ENCODE peak calls at places on chromosomes 5 and 9, in eight cellular contexts. One of them, this sample, is unnamed.

GRCh38 chr5:111973946-111974345 is 217.0 kb upstream of the NREP start:
- DNase-seq in left ventricle myocardium inferior: no peak
- DNase-seq in prostate gland: no peak
- DNase-seq in esophagus squamous epithelium: no peak
- DNase-seq in sigmoid colon: no peak
- DNase-seq in mammary epithelial cell: no peak
- DNase-seq in GM23248: no peak
- DNase-seq in A673: no peak
- DNase-seq in this sample: no peak

GRCh38 chr9:130913599-130914416 is 17.2 kb upstream of the QRFP start:
- DNase-seq in left ventricle myocardium inferior: no peak
- DNase-seq in prostate gland: no peak
- DNase-seq in esophagus squamous epithelium: no peak
- DNase-seq in sigmoid colon: no peak
- DNase-seq in mammary epithelial cell: no peak
- DNase-seq in GM23248: no peak
- DNase-seq in A673: no peak
- DNase-seq in this sample: no peak

GRCh38 chr5:171318026-171318425 is 9.0 kb downstream of the TLX3 start:
- DNase-seq in left ventricle myocardium inferior: no peak
- DNase-seq in prostate gland: no peak
- DNase-seq in esophagus squamous epithelium: no peak
- DNase-seq in sigmoid colon: no peak
- DNase-seq in mammary epithelial cell: no peak
- DNase-seq in GM23248: no peak
- DNase-seq in A673: no peak
- DNase-seq in this sample: no peak

GRCh38 chr9:137694962-137695875 is 76.4 kb downstream of the EHMT1 start:
- DNase-seq in left ventricle myocardium inferior: peak; percentile 67
- DNase-seq in prostate gland: peak; percentile 24
- DNase-seq in esophagus squamous epithelium: no peak
- DNase-seq in sigmoid colon: no peak
- DNase-seq in mammary epithelial cell: no peak
- DNase-seq in GM23248: peak; percentile 38
- DNase-seq in A673: peak; percentile 23
- DNase-seq in this sample: peak; percentile 95

GRCh38 chr9:135492886-135493669 is 7.4 kb upstream of the MRPS2 start:
- DNase-seq in left ventricle myocardium inferior: no peak
- DNase-seq in prostate gland: no peak
- DNase-seq in esophagus squamous epithelium: no peak
- DNase-seq in sigmoid colon: peak; percentile 27
- DNase-seq in mammary epithelial cell: no peak
- DNase-seq in GM23248: no peak
- DNase-seq in A673: no peak
- DNase-seq in this sample: peak; percentile 43

GRCh38 chr5:55853818-55854217 is 2.7 kb downstream of the IL31RA start:
- DNase-seq in left ventricle myocardium inferior: no peak
- DNase-seq in prostate gland: no peak
- DNase-seq in esophagus squamous epithelium: no peak
- DNase-seq in sigmoid colon: no peak
- DNase-seq in mammary epithelial cell: no peak
- DNase-seq in GM23248: peak; percentile 48
- DNase-seq in A673: peak; percentile 17
- DNase-seq in this sample: peak; percentile 50

GRCh38 chr5:139961435-139962157 is 81.5 kb downstream of the NRG2 start:
- DNase-seq in left ventricle myocardium inferior: no peak
- DNase-seq in prostate gland: no peak
- DNase-seq in esophagus squamous epithelium: no peak
- DNase-seq in sigmoid colon: no peak
- DNase-seq in mammary epithelial cell: peak; percentile 15
- DNase-seq in GM23248: peak; percentile 33
- DNase-seq in A673: no peak
- DNase-seq in this sample: no peak

GRCh38 chr9:105216440-105217178 is 27.8 kb upstream of the SLC44A1 start:
- DNase-seq in left ventricle myocardium inferior: peak; percentile 26
- DNase-seq in prostate gland: no peak
- DNase-seq in esophagus squamous epithelium: no peak
- DNase-seq in sigmoid colon: no peak
- DNase-seq in mammary epithelial cell: peak; percentile 9
- DNase-seq in GM23248: peak; percentile 44
- DNase-seq in A673: no peak
- DNase-seq in this sample: no peak

GRCh38 chr9:97502222-97502983 is 937 bp downstream of the TMOD1 start:
- DNase-seq in left ventricle myocardium inferior: peak; percentile 36
- DNase-seq in prostate gland: no peak
- DNase-seq in esophagus squamous epithelium: no peak
- DNase-seq in sigmoid colon: no peak
- DNase-seq in mammary epithelial cell: no peak
- DNase-seq in GM23248: no peak
- DNase-seq in A673: no peak
- DNase-seq in this sample: peak; percentile 87

GRCh38 chr9:112348993-112349333 is 15.5 kb upstream of the PTBP3 start:
- DNase-seq in left ventricle myocardium inferior: no peak
- DNase-seq in prostate gland: no peak
- DNase-seq in esophagus squamous epithelium: no peak
- DNase-seq in sigmoid colon: no peak
- DNase-seq in mammary epithelial cell: no peak
- DNase-seq in GM23248: peak; percentile 8
- DNase-seq in A673: no peak
- DNase-seq in this sample: no peak
- H3K4me3 ChIP-seq in left ventricle myocardium inferior: peak overlapping the region; percentile 65
- H3K4me3 ChIP-seq in prostate gland: no peak overlapping the region
- H3K4me3 ChIP-seq in esophagus squamous epithelium: peak overlapping the region; percentile 41
- H3K4me3 ChIP-seq in sigmoid colon: peak overlapping the region; percentile 46
- H3K4me3 ChIP-seq in mammary epithelial cell: no peak overlapping the region
- H3K4me3 ChIP-seq in GM23248: peak overlapping the region; percentile 80
- H3K4me3 ChIP-seq in A673: peak overlapping the region; percentile 34
- H3K4me3 ChIP-seq in this sample: peak overlapping the region; percentile 82

GRCh38 chr9:3916984-3917383 is 382.9 kb downstream of the GLIS3 start:
- DNase-seq in left ventricle myocardium inferior: no peak
- DNase-seq in prostate gland: no peak
- DNase-seq in esophagus squamous epithelium: no peak
- DNase-seq in sigmoid colon: no peak
- DNase-seq in mammary epithelial cell: no peak
- DNase-seq in GM23248: peak; percentile 43
- DNase-seq in A673: peak; percentile 43
- DNase-seq in this sample: no peak

GRCh38 chr9:3920586-3921582 is 379.0 kb downstream of the GLIS3 start:
- DNase-seq in left ventricle myocardium inferior: no peak
- DNase-seq in prostate gland: no peak
- DNase-seq in esophagus squamous epithelium: no peak
- DNase-seq in sigmoid colon: no peak
- DNase-seq in mammary epithelial cell: no peak
- DNase-seq in GM23248: no peak
- DNase-seq in A673: no peak
- DNase-seq in this sample: no peak

GRCh38 chr9:3912260-3912659 is 386.5 kb upstream of the RFX3 start:
- DNase-seq in left ventricle myocardium inferior: no peak
- DNase-seq in prostate gland: no peak
- DNase-seq in esophagus squamous epithelium: no peak
- DNase-seq in sigmoid colon: no peak
- DNase-seq in mammary epithelial cell: no peak
- DNase-seq in GM23248: no peak
- DNase-seq in A673: no peak
- DNase-seq in this sample: peak; percentile 56

GRCh38 chr9:3912817-3913216 is 387.0 kb upstream of the RFX3 start:
- DNase-seq in left ventricle myocardium inferior: no peak
- DNase-seq in prostate gland: no peak
- DNase-seq in esophagus squamous epithelium: no peak
- DNase-seq in sigmoid colon: no peak
- DNase-seq in mammary epithelial cell: no peak
- DNase-seq in GM23248: peak; percentile 45
- DNase-seq in A673: peak; percentile 65
- DNase-seq in this sample: no peak

DNA sequence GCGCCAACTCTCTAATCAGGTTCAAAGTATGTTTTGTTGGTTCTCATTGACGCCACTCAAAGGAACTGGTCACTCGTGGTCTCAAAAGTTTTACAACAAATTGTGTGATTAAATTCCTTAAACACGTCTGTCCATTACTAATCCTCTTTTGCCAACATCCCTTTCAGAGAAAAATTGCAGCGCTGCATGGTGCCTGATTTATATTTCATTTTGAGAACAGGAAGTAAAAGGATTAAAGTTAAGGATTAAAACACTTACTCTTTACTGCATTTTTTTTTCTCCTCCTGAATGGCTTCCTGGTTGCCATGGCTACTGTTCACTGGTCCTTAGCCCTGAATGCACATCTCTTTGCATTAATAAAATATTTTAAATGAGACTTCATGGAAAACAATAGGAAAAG is 383.4 kb downstream of the GLIS3 start:
- DNase-seq in left ventricle myocardium inferior: no peak
- DNase-seq in prostate gland: no peak
- DNase-seq in esophagus squamous epithelium: no peak
- DNase-seq in sigmoid colon: no peak
- DNase-seq in mammary epithelial cell: no peak
- DNase-seq in GM23248: no peak
- DNase-seq in A673: peak; percentile 94
- DNase-seq in this sample: no peak
- H3K4me1 ChIP-seq in left ventricle myocardium inferior: no peaks in the 10 kb centered on the region
- H3K4me1 ChIP-seq in prostate gland: no peaks in the 10 kb centered on the region
- H3K4me1 ChIP-seq in esophagus squamous epithelium: no peaks in the 10 kb centered on the region
- H3K4me1 ChIP-seq in sigmoid colon: no peaks in the 10 kb centered on the region
- H3K4me1 ChIP-seq in mammary epithelial cell: no peaks in the 10 kb centered on the region
- H3K4me1 ChIP-seq in GM23248: peaks cover 21% of the 10 kb centered on the region
- H3K4me1 ChIP-seq in A673: peaks cover 65% of the 10 kb centered on the region
- H3K4me1 ChIP-seq in this sample: peaks cover 27% of the 10 kb centered on the region

GRCh38 chr5:176562189-176562588 is 13.0 kb downstream of the CDHR2 start:
- DNase-seq in left ventricle myocardium inferior: no peak
- DNase-seq in prostate gland: no peak
- DNase-seq in esophagus squamous epithelium: no peak
- DNase-seq in sigmoid colon: no peak
- DNase-seq in mammary epithelial cell: no peak
- DNase-seq in GM23248: no peak
- DNase-seq in A673: no peak
- DNase-seq in this sample: no peak
- H3K27ac ChIP-seq in left ventricle myocardium inferior: no peak overlapping the region
- H3K27ac ChIP-seq in prostate gland: no peak overlapping the region
- H3K27ac ChIP-seq in esophagus squamous epithelium: no peak overlapping the region
- H3K27ac ChIP-seq in sigmoid colon: no peak overlapping the region
- H3K27ac ChIP-seq in mammary epithelial cell: no peak overlapping the region
- H3K27ac ChIP-seq in GM23248: no peak overlapping the region
- H3K27ac ChIP-seq in A673: no peak overlapping the region
- H3K27ac ChIP-seq in this sample: no peak overlapping the region

DNA sequence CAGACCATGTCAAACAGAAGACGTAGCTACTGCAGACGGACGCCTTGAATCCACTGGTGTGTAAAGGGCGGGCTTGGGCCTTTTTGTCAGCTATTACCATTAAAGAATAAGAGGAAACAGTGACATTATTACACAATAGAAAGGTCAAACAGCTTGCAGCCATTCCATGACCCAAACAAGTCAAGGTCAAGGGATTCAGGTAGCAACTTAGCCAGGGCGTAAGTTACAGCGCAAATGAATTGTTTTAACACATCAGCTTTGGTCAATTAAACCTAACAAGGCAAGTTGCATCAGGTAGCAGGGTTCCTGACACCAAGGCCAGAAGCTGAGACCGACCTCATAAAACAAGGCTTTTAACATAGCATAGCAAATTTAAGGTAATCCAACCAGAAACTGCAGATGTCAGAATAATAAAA is 15.3 kb downstream of the NFIB start:
- DNase-seq in left ventricle myocardium inferior: no peak
- DNase-seq in prostate gland: no peak
- DNase-seq in esophagus squamous epithelium: no peak
- DNase-seq in sigmoid colon: no peak
- DNase-seq in mammary epithelial cell: no peak
- DNase-seq in GM23248: no peak
- DNase-seq in A673: no peak
- DNase-seq in this sample: no peak
- H3K4me3 ChIP-seq in left ventricle myocardium inferior: peak overlapping the region; percentile 26
- H3K4me3 ChIP-seq in prostate gland: no peak overlapping the region
- H3K4me3 ChIP-seq in esophagus squamous epithelium: no peak overlapping the region
- H3K4me3 ChIP-seq in sigmoid colon: no peak overlapping the region
- H3K4me3 ChIP-seq in mammary epithelial cell: peak overlapping the region; percentile 21
- H3K4me3 ChIP-seq in GM23248: no peak overlapping the region
- H3K4me3 ChIP-seq in A673: no peak overlapping the region
- H3K4me3 ChIP-seq in this sample: no peak overlapping the region

DNA sequence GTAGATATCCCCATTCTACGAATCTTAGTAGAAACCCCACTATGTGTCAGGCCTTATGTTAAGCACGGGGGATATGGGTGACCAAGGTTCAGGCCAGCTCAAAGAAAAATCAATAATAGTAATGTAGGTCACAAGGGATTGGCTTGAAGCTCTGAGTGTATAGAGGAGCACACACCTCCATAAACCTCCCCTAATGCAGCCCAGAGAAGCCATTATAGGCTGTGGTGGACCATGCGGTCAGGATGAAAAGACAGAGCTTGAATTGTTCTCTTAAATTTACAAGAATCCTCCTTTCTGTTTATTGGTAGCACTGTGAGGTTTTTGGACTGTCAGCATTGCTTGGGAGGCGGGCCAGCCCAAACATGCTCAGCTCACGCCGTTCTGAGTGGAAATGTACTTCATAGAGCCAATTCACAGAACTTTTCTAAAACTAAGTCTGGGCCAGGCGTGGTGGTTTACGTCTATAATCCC is 9.1 kb downstream of the PDE6A start:
- DNase-seq in left ventricle myocardium inferior: no peak
- DNase-seq in prostate gland: peak; percentile 90
- DNase-seq in esophagus squamous epithelium: no peak
- DNase-seq in sigmoid colon: no peak
- DNase-seq in mammary epithelial cell: peak; percentile 84
- DNase-seq in GM23248: no peak
- DNase-seq in A673: peak; percentile 90
- DNase-seq in this sample: no peak
- H3K4me1 ChIP-seq in left ventricle myocardium inferior: peaks cover 26% of the 10 kb centered on the region
- H3K4me1 ChIP-seq in prostate gland: peaks cover 19% of the 10 kb centered on the region
- H3K4me1 ChIP-seq in esophagus squamous epithelium: peaks cover 59% of the 10 kb centered on the region
- H3K4me1 ChIP-seq in sigmoid colon: no peaks in the 10 kb centered on the region
- H3K4me1 ChIP-seq in mammary epithelial cell: peaks cover 56% of the 10 kb centered on the region
- H3K4me1 ChIP-seq in GM23248: peaks cover 39% of the 10 kb centered on the region
- H3K4me1 ChIP-seq in A673: peaks cover 85% of the 10 kb centered on the region
- H3K4me1 ChIP-seq in this sample: peaks cover 35% of the 10 kb centered on the region